ENCODE peak calls at places on chromosomes 4 and X, in ten cellular contexts. One of them, this sample, is unnamed.
A peak's percentile ranks its signal among the peaks of the same experiment; 100 is the strongest.

GRCh38 chr4:23333946-23334878 is 555.6 kb downstream of the PPARGC1A start:
- DNase-seq in NCI-H2081: peak; percentile 56
- DNase-seq in activated CD4-positive, alpha-beta memory T cell treated with anti-CD3 and anti-CD28 coated beads for 36 hours: peak; percentile 34
- DNase-seq in M059J: peak; percentile 97
- DNase-seq in T-helper 9 cell: no peak
- DNase-seq in fibroblast of the aortic adventitia: peak; percentile 75
- DNase-seq in Kasumi-1: peak; percentile 96
- DNase-seq in NCI-H748 treated with DMSO at 0.1 percent for 48 hours: peak; percentile 22
- DNase-seq in T follicular helper cell: peak; percentile 2
- DNase-seq in WERI-Rb-1: no peak
- DNase-seq in this sample: peak; percentile 0

GRCh38 chr4:37139987-37140386 is 104.6 kb upstream of the NWD2 start:
- DNase-seq in NCI-H2081: no peak
- DNase-seq in activated CD4-positive, alpha-beta memory T cell treated with anti-CD3 and anti-CD28 coated beads for 36 hours: no peak
- DNase-seq in M059J: no peak
- DNase-seq in T-helper 9 cell: no peak
- DNase-seq in fibroblast of the aortic adventitia: no peak
- DNase-seq in Kasumi-1: no peak
- DNase-seq in NCI-H748 treated with DMSO at 0.1 percent for 48 hours: no peak
- DNase-seq in T follicular helper cell: no peak
- DNase-seq in WERI-Rb-1: no peak
- DNase-seq in this sample: no peak

GRCh38 chr4:171896426-171896825 is 83.2 kb downstream of the GALNTL6 start:
- DNase-seq in NCI-H2081: no peak
- DNase-seq in activated CD4-positive, alpha-beta memory T cell treated with anti-CD3 and anti-CD28 coated beads for 36 hours: no peak
- DNase-seq in M059J: no peak
- DNase-seq in T-helper 9 cell: no peak
- DNase-seq in fibroblast of the aortic adventitia: no peak
- DNase-seq in Kasumi-1: no peak
- DNase-seq in NCI-H748 treated with DMSO at 0.1 percent for 48 hours: no peak
- DNase-seq in T follicular helper cell: no peak
- DNase-seq in WERI-Rb-1: no peak
- DNase-seq in this sample: no peak

GRCh38 chr4:138669479-138670165 is 346.0 kb upstream of the NOCT start:
- DNase-seq in NCI-H2081: no peak
- DNase-seq in activated CD4-positive, alpha-beta memory T cell treated with anti-CD3 and anti-CD28 coated beads for 36 hours: no peak
- DNase-seq in M059J: peak; percentile 72
- DNase-seq in T-helper 9 cell: no peak
- DNase-seq in fibroblast of the aortic adventitia: peak; percentile 84
- DNase-seq in Kasumi-1: no peak
- DNase-seq in NCI-H748 treated with DMSO at 0.1 percent for 48 hours: no peak
- DNase-seq in T follicular helper cell: no peak
- DNase-seq in WERI-Rb-1: peak; percentile 24
- DNase-seq in this sample: no peak

GRCh38 chr4:76811604-76812412 is 86.1 kb downstream of the SOWAHB start:
- DNase-seq in NCI-H2081: no peak
- DNase-seq in activated CD4-positive, alpha-beta memory T cell treated with anti-CD3 and anti-CD28 coated beads for 36 hours: no peak
- DNase-seq in M059J: no peak
- DNase-seq in T-helper 9 cell: no peak
- DNase-seq in fibroblast of the aortic adventitia: peak; percentile 26
- DNase-seq in Kasumi-1: no peak
- DNase-seq in NCI-H748 treated with DMSO at 0.1 percent for 48 hours: no peak
- DNase-seq in T follicular helper cell: no peak
- DNase-seq in WERI-Rb-1: no peak
- DNase-seq in this sample: no peak

GRCh38 chr4:107747748-107748486 is 27.9 kb upstream of the PAPSS1 start:
- DNase-seq in NCI-H2081: peak; percentile 24
- DNase-seq in activated CD4-positive, alpha-beta memory T cell treated with anti-CD3 and anti-CD28 coated beads for 36 hours: no peak
- DNase-seq in M059J: no peak
- DNase-seq in T-helper 9 cell: no peak
- DNase-seq in fibroblast of the aortic adventitia: no peak
- DNase-seq in Kasumi-1: no peak
- DNase-seq in NCI-H748 treated with DMSO at 0.1 percent for 48 hours: peak; percentile 81
- DNase-seq in T follicular helper cell: no peak
- DNase-seq in WERI-Rb-1: no peak
- DNase-seq in this sample: no peak

GRCh38 chrX:101416691-101417090 is 8.7 kb downstream of the HNRNPH2 start:
- DNase-seq in NCI-H2081: no peak
- DNase-seq in activated CD4-positive, alpha-beta memory T cell treated with anti-CD3 and anti-CD28 coated beads for 36 hours: no peak
- DNase-seq in M059J: no peak
- DNase-seq in T-helper 9 cell: no peak
- DNase-seq in fibroblast of the aortic adventitia: no peak
- DNase-seq in Kasumi-1: no peak
- DNase-seq in NCI-H748 treated with DMSO at 0.1 percent for 48 hours: no peak
- DNase-seq in T follicular helper cell: no peak
- DNase-seq in WERI-Rb-1: no peak
- DNase-seq in this sample: no peak

GRCh38 chr4:7226993-7227392 is 34.7 kb downstream of the SORCS2 start:
- DNase-seq in NCI-H2081: no peak
- DNase-seq in activated CD4-positive, alpha-beta memory T cell treated with anti-CD3 and anti-CD28 coated beads for 36 hours: no peak
- DNase-seq in M059J: no peak
- DNase-seq in T-helper 9 cell: no peak
- DNase-seq in fibroblast of the aortic adventitia: no peak
- DNase-seq in Kasumi-1: no peak
- DNase-seq in NCI-H748 treated with DMSO at 0.1 percent for 48 hours: no peak
- DNase-seq in T follicular helper cell: no peak
- DNase-seq in WERI-Rb-1: peak; percentile 40
- DNase-seq in this sample: no peak

GRCh38 chr4:71732066-71732465 is 51.8 kb downstream of the GC start:
- DNase-seq in NCI-H2081: no peak
- DNase-seq in activated CD4-positive, alpha-beta memory T cell treated with anti-CD3 and anti-CD28 coated beads for 36 hours: no peak
- DNase-seq in M059J: peak; percentile 0
- DNase-seq in T-helper 9 cell: no peak
- DNase-seq in fibroblast of the aortic adventitia: no peak
- DNase-seq in Kasumi-1: no peak
- DNase-seq in NCI-H748 treated with DMSO at 0.1 percent for 48 hours: no peak
- DNase-seq in T follicular helper cell: no peak
- DNase-seq in WERI-Rb-1: no peak
- DNase-seq in this sample: no peak

GRCh38 chr4:166169111-166169510 is 296.1 kb downstream of the TLL1 start:
- DNase-seq in NCI-H2081: no peak
- DNase-seq in activated CD4-positive, alpha-beta memory T cell treated with anti-CD3 and anti-CD28 coated beads for 36 hours: no peak
- DNase-seq in M059J: peak; percentile 59
- DNase-seq in T-helper 9 cell: no peak
- DNase-seq in fibroblast of the aortic adventitia: peak; percentile 17
- DNase-seq in Kasumi-1: peak; percentile 49
- DNase-seq in NCI-H748 treated with DMSO at 0.1 percent for 48 hours: peak; percentile 13
- DNase-seq in T follicular helper cell: no peak
- DNase-seq in WERI-Rb-1: peak; percentile 44
- DNase-seq in this sample: no peak

GRCh38 chrX:106976416-106976815 is 23.6 kb downstream of the MORC4 start:
- DNase-seq in NCI-H2081: no peak
- DNase-seq in activated CD4-positive, alpha-beta memory T cell treated with anti-CD3 and anti-CD28 coated beads for 36 hours: no peak
- DNase-seq in M059J: no peak
- DNase-seq in T-helper 9 cell: no peak
- DNase-seq in fibroblast of the aortic adventitia: no peak
- DNase-seq in Kasumi-1: no peak
- DNase-seq in NCI-H748 treated with DMSO at 0.1 percent for 48 hours: no peak
- DNase-seq in T follicular helper cell: no peak
- DNase-seq in WERI-Rb-1: no peak
- DNase-seq in this sample: no peak

GRCh38 chrX:56564182-56564885 is 907 bp downstream of the UBQLN2 start:
- DNase-seq in NCI-H2081: peak; percentile 5
- DNase-seq in activated CD4-positive, alpha-beta memory T cell treated with anti-CD3 and anti-CD28 coated beads for 36 hours: peak; percentile 73
- DNase-seq in M059J: peak; percentile 57
- DNase-seq in T-helper 9 cell: no peak
- DNase-seq in fibroblast of the aortic adventitia: peak; percentile 37
- DNase-seq in Kasumi-1: no peak
- DNase-seq in NCI-H748 treated with DMSO at 0.1 percent for 48 hours: no peak
- DNase-seq in T follicular helper cell: no peak
- DNase-seq in WERI-Rb-1: peak; percentile 21
- DNase-seq in this sample: no peak

GRCh38 chrX:39815621-39816020 is 282.1 kb downstream of the BCOR start:
- DNase-seq in NCI-H2081: no peak
- DNase-seq in activated CD4-positive, alpha-beta memory T cell treated with anti-CD3 and anti-CD28 coated beads for 36 hours: peak; percentile 56
- DNase-seq in M059J: peak; percentile 83
- DNase-seq in T-helper 9 cell: no peak
- DNase-seq in fibroblast of the aortic adventitia: no peak
- DNase-seq in Kasumi-1: peak; percentile 16
- DNase-seq in NCI-H748 treated with DMSO at 0.1 percent for 48 hours: no peak
- DNase-seq in T follicular helper cell: no peak
- DNase-seq in WERI-Rb-1: no peak
- DNase-seq in this sample: no peak

GRCh38 chr4:74559853-74560252 is 114.9 kb downstream of the AREG start:
- DNase-seq in NCI-H2081: no peak
- DNase-seq in activated CD4-positive, alpha-beta memory T cell treated with anti-CD3 and anti-CD28 coated beads for 36 hours: no peak
- DNase-seq in M059J: no peak
- DNase-seq in T-helper 9 cell: no peak
- DNase-seq in fibroblast of the aortic adventitia: no peak
- DNase-seq in Kasumi-1: no peak
- DNase-seq in NCI-H748 treated with DMSO at 0.1 percent for 48 hours: no peak
- DNase-seq in T follicular helper cell: no peak
- DNase-seq in WERI-Rb-1: no peak
- DNase-seq in this sample: no peak

GRCh38 chr4:1609901-1610790 is 74.0 kb downstream of the FAM53A start:
- DNase-seq in NCI-H2081: no peak
- DNase-seq in activated CD4-positive, alpha-beta memory T cell treated with anti-CD3 and anti-CD28 coated beads for 36 hours: no peak
- DNase-seq in M059J: no peak
- DNase-seq in T-helper 9 cell: no peak
- DNase-seq in fibroblast of the aortic adventitia: no peak
- DNase-seq in Kasumi-1: no peak
- DNase-seq in NCI-H748 treated with DMSO at 0.1 percent for 48 hours: no peak
- DNase-seq in T follicular helper cell: no peak
- DNase-seq in WERI-Rb-1: no peak
- DNase-seq in this sample: no peak

GRCh38 chr4:61831987-61832386 is 631.9 kb downstream of the ADGRL3 start:
- DNase-seq in NCI-H2081: no peak
- DNase-seq in activated CD4-positive, alpha-beta memory T cell treated with anti-CD3 and anti-CD28 coated beads for 36 hours: no peak
- DNase-seq in M059J: no peak
- DNase-seq in T-helper 9 cell: no peak
- DNase-seq in fibroblast of the aortic adventitia: no peak
- DNase-seq in Kasumi-1: no peak
- DNase-seq in NCI-H748 treated with DMSO at 0.1 percent for 48 hours: no peak
- DNase-seq in T follicular helper cell: no peak
- DNase-seq in WERI-Rb-1: no peak
- DNase-seq in this sample: no peak

GRCh38 chr4:43243433-43244116 is 351.1 kb downstream of the GRXCR1 start:
- DNase-seq in NCI-H2081: no peak
- DNase-seq in activated CD4-positive, alpha-beta memory T cell treated with anti-CD3 and anti-CD28 coated beads for 36 hours: no peak
- DNase-seq in M059J: no peak
- DNase-seq in T-helper 9 cell: no peak
- DNase-seq in fibroblast of the aortic adventitia: no peak
- DNase-seq in Kasumi-1: no peak
- DNase-seq in NCI-H748 treated with DMSO at 0.1 percent for 48 hours: no peak
- DNase-seq in T follicular helper cell: no peak
- DNase-seq in WERI-Rb-1: no peak
- DNase-seq in this sample: no peak

GRCh38 chrX:12951590-12951965 is 23.3 kb upstream of the TMSB4X start:
- DNase-seq in NCI-H2081: no peak
- DNase-seq in activated CD4-positive, alpha-beta memory T cell treated with anti-CD3 and anti-CD28 coated beads for 36 hours: no peak
- DNase-seq in M059J: no peak
- DNase-seq in T-helper 9 cell: no peak
- DNase-seq in fibroblast of the aortic adventitia: no peak
- DNase-seq in Kasumi-1: no peak
- DNase-seq in NCI-H748 treated with DMSO at 0.1 percent for 48 hours: no peak
- DNase-seq in T follicular helper cell: no peak
- DNase-seq in WERI-Rb-1: no peak
- DNase-seq in this sample: no peak

GRCh38 chrX:119502727-119503483 is 34.7 kb downstream of the SLC25A5 start:
- DNase-seq in NCI-H2081: peak; percentile 75
- DNase-seq in activated CD4-positive, alpha-beta memory T cell treated with anti-CD3 and anti-CD28 coated beads for 36 hours: peak; percentile 38
- DNase-seq in M059J: peak; percentile 69
- DNase-seq in T-helper 9 cell: no peak
- DNase-seq in fibroblast of the aortic adventitia: peak; percentile 45
- DNase-seq in Kasumi-1: no peak
- DNase-seq in NCI-H748 treated with DMSO at 0.1 percent for 48 hours: peak; percentile 73
- DNase-seq in T follicular helper cell: peak; percentile 21
- DNase-seq in WERI-Rb-1: no peak
- DNase-seq in this sample: peak; percentile 25

GRCh38 chr4:10546-10870 is 42.6 kb upstream of the ZNF595 start:
- DNase-seq in NCI-H2081: no peak
- DNase-seq in activated CD4-positive, alpha-beta memory T cell treated with anti-CD3 and anti-CD28 coated beads for 36 hours: no peak
- DNase-seq in M059J: no peak
- DNase-seq in T-helper 9 cell: no peak
- DNase-seq in fibroblast of the aortic adventitia: no peak
- DNase-seq in Kasumi-1: no peak
- DNase-seq in NCI-H748 treated with DMSO at 0.1 percent for 48 hours: no peak
- DNase-seq in T follicular helper cell: no peak
- DNase-seq in WERI-Rb-1: no peak
- DNase-seq in this sample: no peak

GRCh38 chrX:138157850-138158249 is 553.7 kb downstream of the FGF13 start:
- DNase-seq in NCI-H2081: no peak
- DNase-seq in activated CD4-positive, alpha-beta memory T cell treated with anti-CD3 and anti-CD28 coated beads for 36 hours: no peak
- DNase-seq in M059J: no peak
- DNase-seq in T-helper 9 cell: no peak
- DNase-seq in fibroblast of the aortic adventitia: no peak
- DNase-seq in Kasumi-1: no peak
- DNase-seq in NCI-H748 treated with DMSO at 0.1 percent for 48 hours: no peak
- DNase-seq in T follicular helper cell: no peak
- DNase-seq in WERI-Rb-1: no peak
- DNase-seq in this sample: no peak

GRCh38 chr4:78143634-78144033 is 86.5 kb downstream of the FRAS1 start:
- DNase-seq in NCI-H2081: no peak
- DNase-seq in activated CD4-positive, alpha-beta memory T cell treated with anti-CD3 and anti-CD28 coated beads for 36 hours: no peak
- DNase-seq in M059J: no peak
- DNase-seq in T-helper 9 cell: no peak
- DNase-seq in fibroblast of the aortic adventitia: no peak
- DNase-seq in Kasumi-1: no peak
- DNase-seq in NCI-H748 treated with DMSO at 0.1 percent for 48 hours: no peak
- DNase-seq in T follicular helper cell: no peak
- DNase-seq in WERI-Rb-1: no peak
- DNase-seq in this sample: no peak

GRCh38 chrX:44036336-44036735 is 63.1 kb upstream of the NDP start:
- DNase-seq in NCI-H2081: no peak
- DNase-seq in activated CD4-positive, alpha-beta memory T cell treated with anti-CD3 and anti-CD28 coated beads for 36 hours: no peak
- DNase-seq in M059J: peak; percentile 89
- DNase-seq in T-helper 9 cell: no peak
- DNase-seq in fibroblast of the aortic adventitia: peak; percentile 90
- DNase-seq in Kasumi-1: no peak
- DNase-seq in NCI-H748 treated with DMSO at 0.1 percent for 48 hours: no peak
- DNase-seq in T follicular helper cell: no peak
- DNase-seq in WERI-Rb-1: no peak
- DNase-seq in this sample: no peak

GRCh38 chr4:126604273-126604867 is 1028.4 kb upstream of the INTU start:
- DNase-seq in NCI-H2081: no peak
- DNase-seq in activated CD4-positive, alpha-beta memory T cell treated with anti-CD3 and anti-CD28 coated beads for 36 hours: no peak
- DNase-seq in M059J: peak; percentile 40
- DNase-seq in T-helper 9 cell: no peak
- DNase-seq in fibroblast of the aortic adventitia: peak; percentile 53
- DNase-seq in Kasumi-1: peak; percentile 35
- DNase-seq in NCI-H748 treated with DMSO at 0.1 percent for 48 hours: peak; percentile 1
- DNase-seq in T follicular helper cell: no peak
- DNase-seq in WERI-Rb-1: peak; percentile 40
- DNase-seq in this sample: no peak

GRCh38 chr4:138249132-138249531 is 7.0 kb upstream of the SLC7A11 start:
- DNase-seq in NCI-H2081: no peak
- DNase-seq in activated CD4-positive, alpha-beta memory T cell treated with anti-CD3 and anti-CD28 coated beads for 36 hours: no peak
- DNase-seq in M059J: no peak
- DNase-seq in T-helper 9 cell: no peak
- DNase-seq in fibroblast of the aortic adventitia: no peak
- DNase-seq in Kasumi-1: no peak
- DNase-seq in NCI-H748 treated with DMSO at 0.1 percent for 48 hours: no peak
- DNase-seq in T follicular helper cell: no peak
- DNase-seq in WERI-Rb-1: no peak
- DNase-seq in this sample: no peak

GRCh38 chrX:136199365-136199764 is 51.8 kb downstream of the MAP7D3 start:
- DNase-seq in NCI-H2081: no peak
- DNase-seq in activated CD4-positive, alpha-beta memory T cell treated with anti-CD3 and anti-CD28 coated beads for 36 hours: no peak
- DNase-seq in M059J: peak; percentile 74
- DNase-seq in T-helper 9 cell: no peak
- DNase-seq in fibroblast of the aortic adventitia: no peak
- DNase-seq in Kasumi-1: no peak
- DNase-seq in NCI-H748 treated with DMSO at 0.1 percent for 48 hours: no peak
- DNase-seq in T follicular helper cell: no peak
- DNase-seq in WERI-Rb-1: no peak
- DNase-seq in this sample: no peak

GRCh38 chr4:153529646-153530045 is 63.5 kb downstream of the TMEM131L start:
- DNase-seq in NCI-H2081: no peak
- DNase-seq in activated CD4-positive, alpha-beta memory T cell treated with anti-CD3 and anti-CD28 coated beads for 36 hours: no peak
- DNase-seq in M059J: no peak
- DNase-seq in T-helper 9 cell: no peak
- DNase-seq in fibroblast of the aortic adventitia: peak; percentile 45
- DNase-seq in Kasumi-1: no peak
- DNase-seq in NCI-H748 treated with DMSO at 0.1 percent for 48 hours: no peak
- DNase-seq in T follicular helper cell: no peak
- DNase-seq in WERI-Rb-1: no peak
- DNase-seq in this sample: no peak

GRCh38 chr4:105092356-105092755 is 54.3 kb upstream of the TET2 start:
- DNase-seq in NCI-H2081: no peak
- DNase-seq in activated CD4-positive, alpha-beta memory T cell treated with anti-CD3 and anti-CD28 coated beads for 36 hours: no peak
- DNase-seq in M059J: peak; percentile 87
- DNase-seq in T-helper 9 cell: no peak
- DNase-seq in fibroblast of the aortic adventitia: peak; percentile 96
- DNase-seq in Kasumi-1: no peak
- DNase-seq in NCI-H748 treated with DMSO at 0.1 percent for 48 hours: no peak
- DNase-seq in T follicular helper cell: no peak
- DNase-seq in WERI-Rb-1: no peak
- DNase-seq in this sample: no peak